ENCODE peak calls at places on chromosome 11, in six cellular contexts. W, S, Y, O, X and I are unnamed samples.

GRCh38 chr11:57977709-57978108 is 46.0 kb upstream of the OR9Q1 start:
- DNase-seq in S (no peak), O (no peak), Y (no peak), W (no peak), X (no peak), I (no peak)

GRCh38 chr11:19241260-19242183 is 777 bp upstream of the E2F8 start:
- DNase-seq in X (peak), W (peak), Y (peak), S (no peak), O (no peak), I (no peak)

GRCh38 chr11:14908214-14908880 is 16.3 kb upstream of the CYP2R1 start:
- DNase-seq in O (no peak), W (no peak), Y (peak), S (peak), X (peak), I (no peak)

GRCh38 chr11:70488171-70488570 is 89.8 kb downstream of the CTTN start:
- DNase-seq in Y (no peak), X (no peak), S (no peak), O (no peak), W (no peak), I (no peak)

GRCh38 chr11:30432716-30433115 is 109.8 kb downstream of the ARL14EP start:
- DNase-seq in O (no peak), W (no peak), Y (no peak), S (no peak), X (no peak), I (no peak)

GRCh38 chr11:107563702-107564101 is 1.8 kb downstream of the ALKBH8 start:
- DNase-seq in S (peak), Y (peak), O (no peak), X (peak), W (no peak), I (peak)

GRCh38 chr11:43944761-43945311 is 2.4 kb downstream of the C11orf96 start:
- DNase-seq in S (peak), Y (peak), X (peak), W (peak), O (no peak), I (no peak)

GRCh38 chr11:73991471-73992006 is 8.9 kb upstream of the UCP2 start:
- DNase-seq in W (no peak), Y (peak), X (no peak), O (no peak), S (no peak), I (no peak)

GRCh38 chr11:47148903-47149535 is 27.7 kb downstream of the ARFGAP2 start:
- DNase-seq in S (peak), W (no peak), Y (no peak), X (no peak), O (no peak), I (no peak)

GRCh38 chr11:73308963-73309960 is 1.2 kb downstream of the ARHGEF17 start:
- DNase-seq in Y (peak), O (peak), W (peak), S (peak), X (peak), I (peak)

GRCh38 chr11:85171648-85172257 is 455.4 kb downstream of the DLG2 start:
- DNase-seq in S (no peak), O (no peak), Y (no peak), W (no peak), X (no peak), I (no peak)

GRCh38 chr11:58963551-58964075 is 24.3 kb downstream of the GLYATL1 start:
- DNase-seq in X (peak), W (no peak), Y (peak), S (peak), O (no peak), I (peak)

GRCh38 chr11:32792948-32793475 is 1.4 kb downstream of the CCDC73 start:
- DNase-seq in O (no peak), W (no peak), X (peak), Y (peak), S (peak), I (peak)

GRCh38 chr11:65586676-65587075 is 8.9 kb downstream of the KCNK7 start:
- DNase-seq in X (no peak), O (no peak), W (no peak), S (peak), Y (no peak), I (no peak)

GRCh38 chr11:65586247-65586630 is 9.4 kb downstream of the KCNK7 start:
- DNase-seq in S (no peak), Y (no peak), O (no peak), X (no peak), W (no peak), I (no peak)

GRCh38 chr11:65590240-65590738 is 5.3 kb downstream of the KCNK7 start:
- DNase-seq in Y (no peak), O (no peak), S (peak), X (no peak), W (no peak), I (no peak)

GRCh38 chr11:65589444-65590239 is 6.0 kb downstream of the KCNK7 start:
- DNase-seq in Y (peak), X (no peak), W (no peak), S (no peak), O (no peak), I (no peak)

DNA sequence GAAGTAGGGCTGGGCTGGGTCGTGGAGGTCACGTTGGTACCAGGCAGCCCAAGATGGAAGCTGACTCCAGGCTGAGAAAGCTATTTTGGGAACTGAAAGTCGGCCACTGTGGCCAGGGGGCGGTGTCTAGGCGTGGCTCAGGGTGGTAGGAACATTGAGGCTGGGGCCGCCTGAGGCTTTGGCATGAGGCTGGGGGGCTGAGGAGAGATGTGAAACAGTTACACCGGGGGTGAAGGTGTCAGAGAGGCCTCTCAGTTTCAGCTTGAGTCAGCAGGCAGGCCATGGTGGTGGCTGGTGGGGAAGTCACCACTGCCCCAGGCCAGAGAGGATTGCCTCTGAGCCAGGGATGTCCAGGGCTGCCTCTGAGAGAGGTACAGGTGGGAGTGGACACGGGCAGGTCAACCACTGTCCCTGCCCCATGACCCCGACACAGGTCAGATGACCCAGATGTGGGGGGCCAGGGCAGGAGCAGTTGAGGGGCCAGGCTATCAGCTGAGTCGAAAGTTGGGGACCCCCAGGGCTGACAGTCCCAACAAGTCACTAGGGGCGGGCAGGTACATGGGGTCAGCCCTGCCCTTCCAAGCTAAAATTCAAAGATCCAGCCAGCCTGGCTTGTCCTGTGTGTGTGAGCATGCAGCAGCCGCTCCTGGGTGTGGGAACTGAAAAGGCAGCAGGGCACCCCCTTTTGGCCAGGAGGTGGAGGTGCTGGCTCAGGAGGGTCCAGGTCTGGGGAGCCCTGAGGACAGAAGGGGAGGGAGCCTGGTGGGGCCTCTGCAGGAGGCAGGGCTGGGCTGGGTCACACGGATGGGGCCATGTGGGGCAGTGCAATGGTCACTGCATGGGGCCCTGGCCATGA is 7.2 kb downstream of the KCNK7 start:
- DNase-seq in W (no peak), S (peak), O (no peak), Y (peak), X (peak), I (no peak)
- TF ChIP-seq CTCF in W (peak), S (peak), O (peak), Y (peak), X (peak), I (peak)

GRCh38 chr11:45665933-45666647 is 668 bp upstream of the CHST1 start:
- DNase-seq in X (peak), Y (no peak), O (peak), W (no peak), S (peak), I (no peak)

GRCh38 chr11:45663486-45664375 is 1.7 kb downstream of the CHST1 start:
- DNase-seq in O (no peak), X (no peak), S (no peak), Y (no peak), W (no peak), I (no peak)

GRCh38 chr11:45662665-45663485 is 2.5 kb downstream of the CHST1 start:
- DNase-seq in O (peak), Y (no peak), S (peak), X (peak), W (no peak), I (peak)

GRCh38 chr11:45665206-45665932 is at the start of gene CHST1:
- DNase-seq in O (no peak), Y (no peak), S (peak), W (no peak), X (peak), I (no peak)

DNA sequence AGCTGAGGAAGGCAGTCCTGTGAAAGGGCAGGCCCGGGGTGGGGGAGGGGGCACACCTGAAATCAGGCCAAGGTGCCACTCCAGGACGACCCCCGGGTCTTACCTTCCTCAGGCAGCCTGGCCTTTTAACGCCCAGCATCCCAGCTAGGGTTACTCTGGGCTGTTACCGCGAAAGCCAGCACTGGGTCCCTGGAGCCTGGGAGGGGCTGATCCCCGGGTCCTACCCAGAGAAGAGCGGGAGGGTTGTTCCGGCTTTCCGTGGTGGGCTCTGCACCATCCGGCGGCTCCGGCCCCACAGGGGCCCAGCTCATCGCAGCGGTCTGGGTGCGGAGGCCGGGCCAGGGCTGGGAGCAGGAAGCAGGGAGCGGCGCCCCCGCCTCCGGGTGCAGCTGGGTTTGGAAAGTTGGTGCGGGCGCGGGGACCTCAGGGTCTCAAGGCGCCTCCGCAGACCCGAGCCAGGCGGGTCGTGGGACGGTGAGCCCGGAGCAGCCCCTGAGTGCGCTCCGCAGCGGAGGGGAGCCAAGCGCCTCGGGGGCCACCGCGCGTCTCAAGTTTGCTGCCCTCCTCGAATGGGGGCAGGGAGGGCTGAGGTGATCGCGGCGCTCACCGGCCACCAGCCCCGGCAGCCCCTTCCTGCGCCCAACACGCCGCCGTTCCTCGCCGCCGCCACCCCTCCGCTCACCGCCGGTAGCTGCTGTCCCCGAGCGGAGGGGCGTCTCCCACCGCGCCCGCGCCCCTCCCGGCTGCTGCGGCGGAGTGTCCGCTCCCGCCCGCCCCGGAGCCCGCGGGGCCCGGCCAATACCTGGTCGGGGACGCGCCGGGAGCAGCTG is 831 bp downstream of the CHST1 start:
- DNase-seq in X (no peak), Y (no peak), W (no peak), S (no peak), O (no peak), I (no peak)
- H3K4me3 ChIP-seq in X (peak), Y (no peak), W (peak), S (peak), O (peak), I (peak)

DNA sequence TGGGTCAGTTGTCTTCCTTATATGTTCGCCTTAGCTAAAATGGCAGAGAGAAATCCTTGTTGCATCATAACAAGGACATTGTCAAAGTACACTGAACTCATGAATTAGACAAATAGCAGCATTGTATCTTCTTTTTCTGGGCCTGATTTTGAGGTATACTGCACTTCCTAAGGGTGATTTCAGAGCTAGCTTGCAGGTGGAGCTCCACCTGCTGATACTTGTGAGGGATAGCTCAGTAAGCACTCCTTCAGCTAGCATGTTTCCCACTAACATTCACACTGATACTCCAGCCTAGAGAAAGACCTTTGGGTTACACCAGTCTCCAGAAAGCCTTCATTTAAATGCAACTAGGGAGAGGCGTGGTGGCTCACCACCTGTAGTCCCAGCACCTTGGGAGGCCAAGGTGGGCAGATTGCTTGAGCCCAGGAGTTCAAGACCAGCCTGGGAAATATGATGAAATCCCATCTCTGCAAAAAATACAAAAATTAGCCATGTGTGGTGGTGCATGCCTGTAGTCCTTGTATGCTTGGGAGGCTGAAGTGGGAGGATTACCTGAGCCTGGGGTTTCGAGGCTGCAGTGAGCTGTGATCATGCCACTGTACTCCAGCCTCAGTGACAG is 29.8 kb downstream of the JAM3 start:
- DNase-seq in O (no peak), X (peak), W (no peak), S (no peak), Y (peak), I (no peak)
- TF ChIP-seq CTCF in O (no peak), X (no peak), W (peak), S (no peak), Y (peak), I (peak)

DNA sequence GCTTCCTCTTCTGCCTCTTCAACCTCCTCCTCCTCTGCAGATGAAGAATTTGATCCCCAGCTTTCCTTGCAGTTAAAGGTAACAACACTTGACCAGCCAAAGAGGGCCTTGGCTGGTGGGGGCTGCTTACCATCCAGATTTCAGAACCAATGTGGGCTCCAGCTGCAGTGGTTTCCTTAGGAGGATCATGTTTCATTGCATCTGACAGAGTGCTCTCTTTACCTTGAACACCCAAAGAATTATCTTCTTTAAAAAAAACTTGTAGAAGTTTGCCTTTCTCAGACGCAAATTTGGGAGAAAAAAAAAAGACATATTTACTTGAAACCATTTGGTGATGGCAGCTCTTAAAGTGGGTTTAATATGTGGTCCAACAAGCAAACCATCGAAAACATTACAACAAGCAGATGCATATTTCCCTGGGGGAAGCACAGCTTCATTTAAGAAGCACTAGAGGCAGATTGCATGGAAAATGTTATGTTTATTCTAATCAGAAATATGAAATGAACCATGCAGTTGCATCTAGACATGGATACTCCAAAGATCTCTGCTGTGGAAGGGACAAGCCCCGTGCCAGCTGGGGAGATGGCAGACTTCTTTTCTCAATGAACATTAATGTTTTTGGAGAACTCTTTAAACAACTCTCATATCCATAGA is 57.5 kb upstream of the PARVA start:
- DNase-seq in X (no peak), O (no peak), W (no peak), Y (no peak), S (no peak), I (no peak)
- H3K4me3 ChIP-seq in X (no peak), O (no peak), W (no peak), Y (no peak), S (no peak), I (no peak)